ENCODE peak calls at places on chromosome 20, in six cellular contexts. One of them, this sample, is unnamed.

GRCh38 chr20:60137657-60138245 is 179.5 kb downstream of the CDH26 start:
- DNase-seq in GM12878: no peak
- DNase-seq in HepG2: no peak
- DNase-seq in suprapubic skin: no peak
- DNase-seq in transverse colon: peak; percentile 21
- DNase-seq in esophagus muscularis mucosa: peak; percentile 64
- DNase-seq in this sample: no peak

GRCh38 chr20:40991181-40991889 is 37.3 kb upstream of the TOP1 start:
- DNase-seq in GM12878: peak; percentile 99
- DNase-seq in HepG2: no peak
- DNase-seq in suprapubic skin: peak; percentile 25
- DNase-seq in transverse colon: peak; percentile 62
- DNase-seq in esophagus muscularis mucosa: peak; percentile 87
- DNase-seq in this sample: no peak

GRCh38 chr20:31674895-31675827 is 37.4 kb downstream of the COX4I2 start:
- DNase-seq in GM12878: no peak
- DNase-seq in HepG2: no peak
- DNase-seq in suprapubic skin: peak; percentile 82
- DNase-seq in transverse colon: peak; percentile 69
- DNase-seq in esophagus muscularis mucosa: no peak
- DNase-seq in this sample: peak; percentile 58

GRCh38 chr20:44736170-44737021 is 9.3 kb upstream of the KCNK15 start:
- DNase-seq in GM12878: no peak
- DNase-seq in HepG2: peak; percentile 96
- DNase-seq in suprapubic skin: no peak
- DNase-seq in transverse colon: peak; percentile 44
- DNase-seq in esophagus muscularis mucosa: no peak
- DNase-seq in this sample: peak; percentile 58

GRCh38 chr20:63831696-63832686 is 927 bp upstream of the ZBTB46 start:
- DNase-seq in GM12878: no peak
- DNase-seq in HepG2: peak; percentile 64
- DNase-seq in suprapubic skin: peak; percentile 69
- DNase-seq in transverse colon: peak; percentile 64
- DNase-seq in esophagus muscularis mucosa: no peak
- DNase-seq in this sample: peak; percentile 77

GRCh38 chr20:46894971-46895905 is 595 bp downstream of the EYA2 start:
- DNase-seq in GM12878: no peak
- DNase-seq in HepG2: no peak
- DNase-seq in suprapubic skin: no peak
- DNase-seq in transverse colon: peak; percentile 15
- DNase-seq in esophagus muscularis mucosa: no peak
- DNase-seq in this sample: no peak

GRCh38 chr20:15100506-15101160 is 763.2 kb upstream of the FLRT3 start:
- DNase-seq in GM12878: no peak
- DNase-seq in HepG2: no peak
- DNase-seq in suprapubic skin: no peak
- DNase-seq in transverse colon: no peak
- DNase-seq in esophagus muscularis mucosa: no peak
- DNase-seq in this sample: no peak

GRCh38 chr20:32636278-32636677 is 37.5 kb downstream of the C20orf203 start:
- DNase-seq in GM12878: no peak
- DNase-seq in HepG2: no peak
- DNase-seq in suprapubic skin: no peak
- DNase-seq in transverse colon: no peak
- DNase-seq in esophagus muscularis mucosa: no peak
- DNase-seq in this sample: peak; percentile 51

GRCh38 chr20:53903652-53903987 is 166.8 kb downstream of the BCAS1 start:
- DNase-seq in GM12878: no peak
- DNase-seq in HepG2: no peak
- DNase-seq in suprapubic skin: peak; percentile 38
- DNase-seq in transverse colon: no peak
- DNase-seq in esophagus muscularis mucosa: no peak
- DNase-seq in this sample: no peak

GRCh38 chr20:17728074-17728473 is 28.3 kb downstream of the BANF2 start:
- DNase-seq in GM12878: no peak
- DNase-seq in HepG2: no peak
- DNase-seq in suprapubic skin: no peak
- DNase-seq in transverse colon: no peak
- DNase-seq in esophagus muscularis mucosa: no peak
- DNase-seq in this sample: no peak

GRCh38 chr20:37361336-37361735 is 15.4 kb downstream of the SRC start:
- DNase-seq in GM12878: no peak
- DNase-seq in HepG2: no peak
- DNase-seq in suprapubic skin: peak; percentile 47
- DNase-seq in transverse colon: no peak
- DNase-seq in esophagus muscularis mucosa: no peak
- DNase-seq in this sample: no peak

GRCh38 chr20:48354320-48355263 is 473.2 kb downstream of the PREX1 start:
- DNase-seq in GM12878: no peak
- DNase-seq in HepG2: no peak
- DNase-seq in suprapubic skin: no peak
- DNase-seq in transverse colon: no peak
- DNase-seq in esophagus muscularis mucosa: no peak
- DNase-seq in this sample: no peak

GRCh38 chr20:2133318-2134183 is 31.9 kb downstream of the STK35 start:
- DNase-seq in GM12878: peak; percentile 16
- DNase-seq in HepG2: no peak
- DNase-seq in suprapubic skin: no peak
- DNase-seq in transverse colon: no peak
- DNase-seq in esophagus muscularis mucosa: no peak
- DNase-seq in this sample: no peak

GRCh38 chr20:35618372-35619131 is 2.9 kb downstream of the SPAG4 start:
- DNase-seq in GM12878: no peak
- DNase-seq in HepG2: no peak
- DNase-seq in suprapubic skin: no peak
- DNase-seq in transverse colon: no peak
- DNase-seq in esophagus muscularis mucosa: no peak
- DNase-seq in this sample: peak; percentile 44

GRCh38 chr20:21102252-21102609 is 3.9 kb downstream of the LINC00237 start:
- DNase-seq in GM12878: no peak
- DNase-seq in HepG2: no peak
- DNase-seq in suprapubic skin: no peak
- DNase-seq in transverse colon: no peak
- DNase-seq in esophagus muscularis mucosa: peak; percentile 81
- DNase-seq in this sample: no peak

GRCh38 chr20:17898548-17898994 is 70.0 kb downstream of the SNX5 start:
- DNase-seq in GM12878: no peak
- DNase-seq in HepG2: peak; percentile 80
- DNase-seq in suprapubic skin: peak; percentile 73
- DNase-seq in transverse colon: peak; percentile 81
- DNase-seq in esophagus muscularis mucosa: no peak
- DNase-seq in this sample: peak; percentile 67

GRCh38 chr20:38728911-38729642 is 4.8 kb downstream of the SLC32A1 start:
- DNase-seq in GM12878: no peak
- DNase-seq in HepG2: no peak
- DNase-seq in suprapubic skin: no peak
- DNase-seq in transverse colon: no peak
- DNase-seq in esophagus muscularis mucosa: no peak
- DNase-seq in this sample: no peak

GRCh38 chr20:17304785-17305184 is 77.9 kb downstream of the PCSK2 start:
- DNase-seq in GM12878: no peak
- DNase-seq in HepG2: no peak
- DNase-seq in suprapubic skin: no peak
- DNase-seq in transverse colon: no peak
- DNase-seq in esophagus muscularis mucosa: no peak
- DNase-seq in this sample: no peak

GRCh38 chr20:9068896-9069663 is at the start of gene PLCB4:
- DNase-seq in GM12878: no peak
- DNase-seq in HepG2: no peak
- DNase-seq in suprapubic skin: peak; percentile 75
- DNase-seq in transverse colon: peak; percentile 60
- DNase-seq in esophagus muscularis mucosa: no peak
- DNase-seq in this sample: peak; percentile 50

GRCh38 chr20:61119263-61119662 is 132.8 kb upstream of the CDH4 start:
- DNase-seq in GM12878: no peak
- DNase-seq in HepG2: no peak
- DNase-seq in suprapubic skin: no peak
- DNase-seq in transverse colon: no peak
- DNase-seq in esophagus muscularis mucosa: no peak
- DNase-seq in this sample: no peak

GRCh38 chr20:23106271-23106851 is 20.2 kb upstream of the CD93 start:
- DNase-seq in GM12878: no peak
- DNase-seq in HepG2: no peak
- DNase-seq in suprapubic skin: no peak
- DNase-seq in transverse colon: no peak
- DNase-seq in esophagus muscularis mucosa: no peak
- DNase-seq in this sample: no peak

GRCh38 chr20:36604952-36605308 is 649 bp upstream of the RAB5IF start:
- DNase-seq in GM12878: peak; percentile 81
- DNase-seq in HepG2: no peak
- DNase-seq in suprapubic skin: peak; percentile 72
- DNase-seq in transverse colon: peak; percentile 66
- DNase-seq in esophagus muscularis mucosa: no peak
- DNase-seq in this sample: peak; percentile 59

GRCh38 chr20:31666258-31667042 is 28.7 kb downstream of the COX4I2 start:
- DNase-seq in GM12878: no peak
- DNase-seq in HepG2: no peak
- DNase-seq in suprapubic skin: peak; percentile 84
- DNase-seq in transverse colon: peak; percentile 73
- DNase-seq in esophagus muscularis mucosa: no peak
- DNase-seq in this sample: no peak

GRCh38 chr20:17083738-17084137 is 143.1 kb upstream of the PCSK2 start:
- DNase-seq in GM12878: no peak
- DNase-seq in HepG2: peak; percentile 10
- DNase-seq in suprapubic skin: no peak
- DNase-seq in transverse colon: no peak
- DNase-seq in esophagus muscularis mucosa: no peak
- DNase-seq in this sample: no peak

GRCh38 chr20:60535211-60535610 is 577.0 kb downstream of the CDH26 start:
- DNase-seq in GM12878: no peak
- DNase-seq in HepG2: no peak
- DNase-seq in suprapubic skin: no peak
- DNase-seq in transverse colon: no peak
- DNase-seq in esophagus muscularis mucosa: no peak
- DNase-seq in this sample: no peak

GRCh38 chr20:37291724-37292126 is 2.3 kb downstream of the MANBAL start:
- DNase-seq in GM12878: peak; percentile 82
- DNase-seq in HepG2: no peak
- DNase-seq in suprapubic skin: no peak
- DNase-seq in transverse colon: no peak
- DNase-seq in esophagus muscularis mucosa: no peak
- DNase-seq in this sample: peak; percentile 3

GRCh38 chr20:32523613-32524218 is 61.4 kb downstream of the NOL4L start:
- DNase-seq in GM12878: no peak
- DNase-seq in HepG2: no peak
- DNase-seq in suprapubic skin: no peak
- DNase-seq in transverse colon: no peak
- DNase-seq in esophagus muscularis mucosa: no peak
- DNase-seq in this sample: no peak

GRCh38 chr20:11376406-11376805 is 541.3 kb upstream of the BTBD3 start:
- DNase-seq in GM12878: no peak
- DNase-seq in HepG2: no peak
- DNase-seq in suprapubic skin: no peak
- DNase-seq in transverse colon: no peak
- DNase-seq in esophagus muscularis mucosa: no peak
- DNase-seq in this sample: no peak

GRCh38 chr20:33415948-33416347 is 14.6 kb upstream of the CDK5RAP1 start:
- DNase-seq in GM12878: no peak
- DNase-seq in HepG2: peak; percentile 56
- DNase-seq in suprapubic skin: no peak
- DNase-seq in transverse colon: no peak
- DNase-seq in esophagus muscularis mucosa: no peak
- DNase-seq in this sample: no peak

GRCh38 chr20:8756410-8756809 is 312.5 kb upstream of the PLCB4 start:
- DNase-seq in GM12878: no peak
- DNase-seq in HepG2: peak; percentile 60
- DNase-seq in suprapubic skin: no peak
- DNase-seq in transverse colon: no peak
- DNase-seq in esophagus muscularis mucosa: no peak
- DNase-seq in this sample: no peak

GRCh38 chr20:46151936-46152335 is 33.8 kb downstream of the CD40 start:
- DNase-seq in GM12878: no peak
- DNase-seq in HepG2: peak; percentile 45
- DNase-seq in suprapubic skin: no peak
- DNase-seq in transverse colon: no peak
- DNase-seq in esophagus muscularis mucosa: no peak
- DNase-seq in this sample: no peak

GRCh38 chr20:62358728-62359490 is 8.2 kb downstream of the LAMA5 start:
- DNase-seq in GM12878: no peak
- DNase-seq in HepG2: no peak
- DNase-seq in suprapubic skin: no peak
- DNase-seq in transverse colon: no peak
- DNase-seq in esophagus muscularis mucosa: no peak
- DNase-seq in this sample: peak; percentile 25
- TF ChIP-seq EP300 in GM12878: no peak
- TF ChIP-seq EP300 in HepG2: no peak
- TF ChIP-seq EP300 in suprapubic skin: no peak
- TF ChIP-seq EP300 in transverse colon: no peak
- TF ChIP-seq EP300 in esophagus muscularis mucosa: no peak
- TF ChIP-seq EP300 in this sample: no peak

GRCh38 chr20:13325033-13325432 is 104.0 kb downstream of the ISM1 start:
- DNase-seq in GM12878: no peak
- DNase-seq in HepG2: peak; percentile 74
- DNase-seq in suprapubic skin: no peak
- DNase-seq in transverse colon: no peak
- DNase-seq in esophagus muscularis mucosa: no peak
- DNase-seq in this sample: no peak
- TF ChIP-seq CTCF in GM12878: peak; percentile 28
- TF ChIP-seq CTCF in HepG2: peak; percentile 98
- TF ChIP-seq CTCF in suprapubic skin: no peak
- TF ChIP-seq CTCF in transverse colon: peak; percentile 33
- TF ChIP-seq CTCF in esophagus muscularis mucosa: peak; percentile 63
- TF ChIP-seq CTCF in this sample: no peak

DNA sequence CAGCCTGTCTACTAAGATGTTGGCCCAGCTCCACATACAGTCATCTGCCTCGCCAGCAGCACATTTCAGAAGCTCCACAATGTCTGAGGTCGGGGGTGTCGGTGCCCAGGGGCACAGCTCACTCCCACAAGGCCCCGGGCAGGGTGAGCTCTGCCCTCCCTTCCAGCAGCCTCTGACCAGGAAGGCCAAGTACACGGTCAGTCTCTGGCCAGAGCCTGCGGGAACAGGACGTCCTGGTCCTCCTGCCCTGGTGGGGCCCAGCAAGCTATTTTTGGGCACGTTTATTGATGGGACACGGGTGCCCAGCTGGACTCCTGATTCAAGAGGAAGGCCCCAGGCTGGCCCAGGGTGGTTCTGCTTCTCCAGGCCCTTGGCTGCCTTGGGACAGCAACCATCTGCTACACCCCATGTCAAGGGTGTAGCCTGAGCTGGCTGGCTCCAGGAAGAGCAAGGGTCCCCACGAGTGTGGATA is 114.9 kb upstream of the PTPN1 start:
- DNase-seq in GM12878: no peak
- DNase-seq in HepG2: no peak
- DNase-seq in suprapubic skin: peak; percentile 81
- DNase-seq in transverse colon: peak; percentile 62
- DNase-seq in esophagus muscularis mucosa: peak; percentile 96
- DNase-seq in this sample: peak; percentile 69
- TF ChIP-seq EP300 in GM12878: no peak
- TF ChIP-seq EP300 in HepG2: no peak
- TF ChIP-seq EP300 in suprapubic skin: peak; percentile 100
- TF ChIP-seq EP300 in transverse colon: peak; percentile 100
- TF ChIP-seq EP300 in esophagus muscularis mucosa: peak; percentile 100
- TF ChIP-seq EP300 in this sample: peak; percentile 99

DNA sequence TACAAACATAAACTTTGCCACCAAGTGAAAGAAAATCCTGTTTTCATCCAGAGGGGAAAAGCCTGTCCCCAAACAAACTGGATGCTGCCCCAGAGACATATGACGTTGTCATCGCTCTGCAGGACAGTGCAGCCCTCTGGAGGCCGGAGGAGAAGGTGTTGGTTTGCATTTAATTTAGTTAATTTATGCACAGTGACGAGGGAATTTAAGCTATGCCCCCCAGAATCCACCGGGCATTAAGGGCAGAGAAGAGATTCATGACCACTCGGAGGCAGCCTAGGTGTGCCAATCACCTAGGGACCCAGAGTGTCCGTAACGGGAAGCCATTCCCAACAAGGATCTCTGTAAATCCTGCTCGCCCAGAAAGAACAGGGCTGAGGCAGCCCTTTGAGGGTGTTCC is 45.1 kb downstream of the NINL start:
- DNase-seq in GM12878: no peak
- DNase-seq in HepG2: no peak
- DNase-seq in suprapubic skin: no peak
- DNase-seq in transverse colon: no peak
- DNase-seq in esophagus muscularis mucosa: no peak
- DNase-seq in this sample: no peak
- TF ChIP-seq CTCF in GM12878: peak; percentile 25
- TF ChIP-seq CTCF in HepG2: peak; percentile 53
- TF ChIP-seq CTCF in suprapubic skin: no peak
- TF ChIP-seq CTCF in transverse colon: peak; percentile 52
- TF ChIP-seq CTCF in esophagus muscularis mucosa: peak; percentile 49
- TF ChIP-seq CTCF in this sample: peak; percentile 21

This sample was measured in ovary.